ENCODE peak calls at places on chromosome 2, in seven cellular contexts. One of them, this sample, is unnamed. For H3K4me1, the result is how much of the 10 kb centered on the place peaks cover.

GRCh38 chr2:241064008-241064801 is 37.9 kb downstream of the MTERF4 start:
- DNase-seq in uterus: no peak
- DNase-seq in A549: peak
- DNase-seq in Karpas-422: peak
- DNase-seq in tibial artery: no peak
- DNase-seq in breast epithelium: peak
- DNase-seq in astrocyte: no peak
- DNase-seq in this sample: peak

GRCh38 chr2:216057688-216058193 is 23.9 kb downstream of the PECR start:
- DNase-seq in uterus: no peak
- DNase-seq in A549: peak
- DNase-seq in Karpas-422: no peak
- DNase-seq in tibial artery: no peak
- DNase-seq in breast epithelium: no peak
- DNase-seq in astrocyte: peak
- DNase-seq in this sample: no peak

GRCh38 chr2:201881382-201881720 is 75.0 kb downstream of the CDK15 start:
- DNase-seq in uterus: no peak
- DNase-seq in A549: no peak
- DNase-seq in Karpas-422: no peak
- DNase-seq in tibial artery: no peak
- DNase-seq in breast epithelium: no peak
- DNase-seq in astrocyte: no peak
- DNase-seq in this sample: no peak

GRCh38 chr2:43707255-43707654 is 31.0 kb upstream of the C1GALT1C1L start:
- DNase-seq in uterus: peak
- DNase-seq in A549: peak
- DNase-seq in Karpas-422: no peak
- DNase-seq in tibial artery: peak
- DNase-seq in breast epithelium: no peak
- DNase-seq in astrocyte: peak
- DNase-seq in this sample: peak

GRCh38 chr2:85183078-85183477 is 49.9 kb downstream of the TCF7L1 start:
- DNase-seq in uterus: no peak
- DNase-seq in A549: no peak
- DNase-seq in Karpas-422: no peak
- DNase-seq in tibial artery: no peak
- DNase-seq in breast epithelium: no peak
- DNase-seq in astrocyte: no peak
- DNase-seq in this sample: no peak

GRCh38 chr2:73933194-73933593 is 6.5 kb downstream of the DGUOK start:
- DNase-seq in uterus: no peak
- DNase-seq in A549: no peak
- DNase-seq in Karpas-422: no peak
- DNase-seq in tibial artery: no peak
- DNase-seq in breast epithelium: no peak
- DNase-seq in astrocyte: no peak
- DNase-seq in this sample: no peak

GRCh38 chr2:203739351-203739750 is 32.9 kb downstream of the CD28 start:
- DNase-seq in uterus: no peak
- DNase-seq in A549: no peak
- DNase-seq in Karpas-422: no peak
- DNase-seq in tibial artery: no peak
- DNase-seq in breast epithelium: no peak
- DNase-seq in astrocyte: no peak
- DNase-seq in this sample: no peak

GRCh38 chr2:187187521-187187920 is 260.5 kb downstream of the CALCRL start:
- DNase-seq in uterus: no peak
- DNase-seq in A549: no peak
- DNase-seq in Karpas-422: no peak
- DNase-seq in tibial artery: no peak
- DNase-seq in breast epithelium: no peak
- DNase-seq in astrocyte: peak
- DNase-seq in this sample: no peak

DNA sequence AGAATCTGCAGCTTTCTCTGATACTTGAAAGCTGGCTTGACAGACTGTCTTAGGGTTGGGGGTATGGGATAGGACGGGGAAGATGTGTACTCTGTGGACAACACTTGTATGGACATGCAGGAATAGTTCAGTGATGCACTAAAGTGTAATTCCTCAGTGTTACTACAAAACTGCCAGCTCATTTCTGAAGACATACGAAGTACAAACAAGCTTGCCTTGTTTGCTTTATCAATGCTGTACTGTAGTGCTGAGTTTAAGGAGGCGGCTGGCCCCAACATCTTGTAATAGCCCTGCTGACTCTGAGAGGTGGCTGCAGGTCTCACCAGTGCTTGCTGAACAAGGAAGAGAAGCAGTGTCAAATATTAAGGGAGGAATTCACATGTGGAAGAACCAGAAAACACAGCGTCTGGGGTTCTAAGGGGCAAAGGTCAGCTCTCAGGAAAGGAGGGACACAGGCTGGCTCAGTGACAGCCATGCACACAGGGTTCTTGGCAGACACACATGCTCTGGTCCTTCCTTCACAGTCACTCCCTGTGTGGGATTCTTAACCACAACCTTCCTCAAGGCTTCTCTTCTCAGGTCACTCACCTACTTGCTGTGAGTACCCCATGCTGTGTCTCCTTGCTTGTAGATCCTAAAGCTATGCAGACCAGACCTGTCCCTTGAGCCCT is 39.8 kb upstream of the EVA1A start:
- DNase-seq in uterus: no peak
- DNase-seq in A549: no peak
- DNase-seq in Karpas-422: no peak
- DNase-seq in tibial artery: no peak
- DNase-seq in breast epithelium: peak
- DNase-seq in astrocyte: no peak
- DNase-seq in this sample: no peak
- H3K4me1 ChIP-seq in uterus: under half
- H3K4me1 ChIP-seq in A549: half or more
- H3K4me1 ChIP-seq in Karpas-422: under half
- H3K4me1 ChIP-seq in tibial artery: under half
- H3K4me1 ChIP-seq in breast epithelium: under half
- H3K4me1 ChIP-seq in astrocyte: half or more
- H3K4me1 ChIP-seq in this sample: under half

GRCh38 chr2:217655656-217656055 is 347.1 kb downstream of the TNS1 start:
- DNase-seq in uterus: no peak
- DNase-seq in A549: no peak
- DNase-seq in Karpas-422: no peak
- DNase-seq in tibial artery: no peak
- DNase-seq in breast epithelium: no peak
- DNase-seq in astrocyte: no peak
- DNase-seq in this sample: no peak
- H3K27ac ChIP-seq in uterus: no peak
- H3K27ac ChIP-seq in A549: no peak
- H3K27ac ChIP-seq in Karpas-422: no peak
- H3K27ac ChIP-seq in tibial artery: peak
- H3K27ac ChIP-seq in breast epithelium: no peak
- H3K27ac ChIP-seq in astrocyte: no peak
- H3K27ac ChIP-seq in this sample: no peak

GRCh38 chr2:177250461-177250860 is 14.1 kb downstream of the NFE2L2 start:
- DNase-seq in uterus: no peak
- DNase-seq in A549: no peak
- DNase-seq in Karpas-422: no peak
- DNase-seq in tibial artery: no peak
- DNase-seq in breast epithelium: no peak
- DNase-seq in astrocyte: no peak
- DNase-seq in this sample: no peak
- H3K4me1 ChIP-seq in uterus: under half
- H3K4me1 ChIP-seq in A549: half or more
- H3K4me1 ChIP-seq in Karpas-422: half or more
- H3K4me1 ChIP-seq in tibial artery: half or more
- H3K4me1 ChIP-seq in breast epithelium: under half
- H3K4me1 ChIP-seq in astrocyte: under half
- H3K4me1 ChIP-seq in this sample: under half

GRCh38 chr2:239143858-239144712 is 256.7 kb downstream of the HDAC4 start:
- DNase-seq in uterus: no peak
- DNase-seq in A549: peak
- DNase-seq in Karpas-422: peak
- DNase-seq in tibial artery: no peak
- DNase-seq in breast epithelium: no peak
- DNase-seq in astrocyte: peak
- DNase-seq in this sample: peak
- H3K27ac ChIP-seq in uterus: no peak
- H3K27ac ChIP-seq in A549: no peak
- H3K27ac ChIP-seq in Karpas-422: no peak
- H3K27ac ChIP-seq in tibial artery: no peak
- H3K27ac ChIP-seq in breast epithelium: no peak
- H3K27ac ChIP-seq in astrocyte: no peak
- H3K27ac ChIP-seq in this sample: no peak